ENCODE peak calls at places on chromosomes 2 and 18, in nine cellular contexts. One of them, this sample, is unnamed.

GRCh38 chr2:128775064-128775347 is 456.3 kb upstream of the HS6ST1 start:
- DNase-seq in CD8-positive, alpha-beta T cell: no peak
- DNase-seq in NCI-H1105 treated with DMSO at 0.1 percent for 48 hours: no peak
- DNase-seq in aorta: peak; percentile 31
- DNase-seq in LoVo: no peak
- DNase-seq in nephron progenitor cell: no peak
- DNase-seq in stromal cell of bone marrow: no peak
- DNase-seq in stimulated activated CD8-positive, alpha-beta memory T cell treated with anti-CD3 and anti-CD28 coated beads, Interleukin-15, amount 100 ng/mL, for 1 hour: no peak
- DNase-seq in left ventricle myocardium superior: no peak
- DNase-seq in this sample: no peak

GRCh38 chr2:153871231-153872221 is at the start of gene GALNT13:
- DNase-seq in CD8-positive, alpha-beta T cell: no peak
- DNase-seq in NCI-H1105 treated with DMSO at 0.1 percent for 48 hours: peak; percentile 91
- DNase-seq in aorta: peak; percentile 78
- DNase-seq in LoVo: no peak
- DNase-seq in nephron progenitor cell: peak; percentile 78
- DNase-seq in stromal cell of bone marrow: no peak
- DNase-seq in stimulated activated CD8-positive, alpha-beta memory T cell treated with anti-CD3 and anti-CD28 coated beads, Interleukin-15, amount 100 ng/mL, for 1 hour: no peak
- DNase-seq in left ventricle myocardium superior: peak; percentile 58
- DNase-seq in this sample: peak; percentile 73

GRCh38 chr18:3089579-3089978 is 76.6 kb upstream of the LPIN2 start:
- DNase-seq in CD8-positive, alpha-beta T cell: no peak
- DNase-seq in NCI-H1105 treated with DMSO at 0.1 percent for 48 hours: no peak
- DNase-seq in aorta: no peak
- DNase-seq in LoVo: no peak
- DNase-seq in nephron progenitor cell: no peak
- DNase-seq in stromal cell of bone marrow: no peak
- DNase-seq in stimulated activated CD8-positive, alpha-beta memory T cell treated with anti-CD3 and anti-CD28 coated beads, Interleukin-15, amount 100 ng/mL, for 1 hour: no peak
- DNase-seq in left ventricle myocardium superior: no peak
- DNase-seq in this sample: no peak

GRCh38 chr2:70551156-70551555 is 2.5 kb downstream of the TGFA start:
- DNase-seq in CD8-positive, alpha-beta T cell: no peak
- DNase-seq in NCI-H1105 treated with DMSO at 0.1 percent for 48 hours: no peak
- DNase-seq in aorta: no peak
- DNase-seq in LoVo: no peak
- DNase-seq in nephron progenitor cell: no peak
- DNase-seq in stromal cell of bone marrow: no peak
- DNase-seq in stimulated activated CD8-positive, alpha-beta memory T cell treated with anti-CD3 and anti-CD28 coated beads, Interleukin-15, amount 100 ng/mL, for 1 hour: no peak
- DNase-seq in left ventricle myocardium superior: no peak
- DNase-seq in this sample: no peak

GRCh38 chr2:43021791-43022500 is 204.5 kb downstream of the ZFP36L2 start:
- DNase-seq in CD8-positive, alpha-beta T cell: no peak
- DNase-seq in NCI-H1105 treated with DMSO at 0.1 percent for 48 hours: no peak
- DNase-seq in aorta: no peak
- DNase-seq in LoVo: peak; percentile 27
- DNase-seq in nephron progenitor cell: no peak
- DNase-seq in stromal cell of bone marrow: no peak
- DNase-seq in stimulated activated CD8-positive, alpha-beta memory T cell treated with anti-CD3 and anti-CD28 coated beads, Interleukin-15, amount 100 ng/mL, for 1 hour: no peak
- DNase-seq in left ventricle myocardium superior: no peak
- DNase-seq in this sample: peak; percentile 46

GRCh38 chr18:66316708-66317107 is 287.2 kb downstream of the CDH19 start:
- DNase-seq in CD8-positive, alpha-beta T cell: no peak
- DNase-seq in NCI-H1105 treated with DMSO at 0.1 percent for 48 hours: no peak
- DNase-seq in aorta: no peak
- DNase-seq in LoVo: no peak
- DNase-seq in nephron progenitor cell: no peak
- DNase-seq in stromal cell of bone marrow: no peak
- DNase-seq in stimulated activated CD8-positive, alpha-beta memory T cell treated with anti-CD3 and anti-CD28 coated beads, Interleukin-15, amount 100 ng/mL, for 1 hour: no peak
- DNase-seq in left ventricle myocardium superior: no peak
- DNase-seq in this sample: no peak

GRCh38 chr18:28522250-28522649 is 345.3 kb upstream of the CDH2 start:
- DNase-seq in CD8-positive, alpha-beta T cell: no peak
- DNase-seq in NCI-H1105 treated with DMSO at 0.1 percent for 48 hours: no peak
- DNase-seq in aorta: no peak
- DNase-seq in LoVo: no peak
- DNase-seq in nephron progenitor cell: no peak
- DNase-seq in stromal cell of bone marrow: no peak
- DNase-seq in stimulated activated CD8-positive, alpha-beta memory T cell treated with anti-CD3 and anti-CD28 coated beads, Interleukin-15, amount 100 ng/mL, for 1 hour: no peak
- DNase-seq in left ventricle myocardium superior: no peak
- DNase-seq in this sample: no peak

GRCh38 chr2:10242998-10243925 is 59.4 kb upstream of the HPCAL1 start:
- DNase-seq in CD8-positive, alpha-beta T cell: no peak
- DNase-seq in NCI-H1105 treated with DMSO at 0.1 percent for 48 hours: no peak
- DNase-seq in aorta: peak; percentile 70
- DNase-seq in LoVo: no peak
- DNase-seq in nephron progenitor cell: peak; percentile 12
- DNase-seq in stromal cell of bone marrow: no peak
- DNase-seq in stimulated activated CD8-positive, alpha-beta memory T cell treated with anti-CD3 and anti-CD28 coated beads, Interleukin-15, amount 100 ng/mL, for 1 hour: no peak
- DNase-seq in left ventricle myocardium superior: peak; percentile 9
- DNase-seq in this sample: peak; percentile 61

GRCh38 chr2:203361922-203362321 is 33.7 kb downstream of the ABI2 start:
- DNase-seq in CD8-positive, alpha-beta T cell: no peak
- DNase-seq in NCI-H1105 treated with DMSO at 0.1 percent for 48 hours: no peak
- DNase-seq in aorta: no peak
- DNase-seq in LoVo: no peak
- DNase-seq in nephron progenitor cell: no peak
- DNase-seq in stromal cell of bone marrow: no peak
- DNase-seq in stimulated activated CD8-positive, alpha-beta memory T cell treated with anti-CD3 and anti-CD28 coated beads, Interleukin-15, amount 100 ng/mL, for 1 hour: no peak
- DNase-seq in left ventricle myocardium superior: no peak
- DNase-seq in this sample: no peak

GRCh38 chr2:9990735-9991134 is 39.2 kb downstream of the GRHL1 start:
- DNase-seq in CD8-positive, alpha-beta T cell: no peak
- DNase-seq in NCI-H1105 treated with DMSO at 0.1 percent for 48 hours: no peak
- DNase-seq in aorta: no peak
- DNase-seq in LoVo: no peak
- DNase-seq in nephron progenitor cell: no peak
- DNase-seq in stromal cell of bone marrow: no peak
- DNase-seq in stimulated activated CD8-positive, alpha-beta memory T cell treated with anti-CD3 and anti-CD28 coated beads, Interleukin-15, amount 100 ng/mL, for 1 hour: no peak
- DNase-seq in left ventricle myocardium superior: peak; percentile 70
- DNase-seq in this sample: peak; percentile 78

GRCh38 chr2:20113986-20114938 is 62.8 kb upstream of the LAPTM4A start:
- DNase-seq in CD8-positive, alpha-beta T cell: no peak
- DNase-seq in NCI-H1105 treated with DMSO at 0.1 percent for 48 hours: no peak
- DNase-seq in aorta: no peak
- DNase-seq in LoVo: no peak
- DNase-seq in nephron progenitor cell: no peak
- DNase-seq in stromal cell of bone marrow: no peak
- DNase-seq in stimulated activated CD8-positive, alpha-beta memory T cell treated with anti-CD3 and anti-CD28 coated beads, Interleukin-15, amount 100 ng/mL, for 1 hour: no peak
- DNase-seq in left ventricle myocardium superior: no peak
- DNase-seq in this sample: no peak

GRCh38 chr2:51103205-51103604 is 71.3 kb upstream of the NRXN1 start:
- DNase-seq in CD8-positive, alpha-beta T cell: no peak
- DNase-seq in NCI-H1105 treated with DMSO at 0.1 percent for 48 hours: no peak
- DNase-seq in aorta: no peak
- DNase-seq in LoVo: peak; percentile 4
- DNase-seq in nephron progenitor cell: peak; percentile 72
- DNase-seq in stromal cell of bone marrow: peak; percentile 38
- DNase-seq in stimulated activated CD8-positive, alpha-beta memory T cell treated with anti-CD3 and anti-CD28 coated beads, Interleukin-15, amount 100 ng/mL, for 1 hour: no peak
- DNase-seq in left ventricle myocardium superior: peak; percentile 29
- DNase-seq in this sample: peak; percentile 60

GRCh38 chr2:62591491-62591890 is 85.5 kb upstream of the TMEM17 start:
- DNase-seq in CD8-positive, alpha-beta T cell: no peak
- DNase-seq in NCI-H1105 treated with DMSO at 0.1 percent for 48 hours: no peak
- DNase-seq in aorta: no peak
- DNase-seq in LoVo: no peak
- DNase-seq in nephron progenitor cell: no peak
- DNase-seq in stromal cell of bone marrow: no peak
- DNase-seq in stimulated activated CD8-positive, alpha-beta memory T cell treated with anti-CD3 and anti-CD28 coated beads, Interleukin-15, amount 100 ng/mL, for 1 hour: no peak
- DNase-seq in left ventricle myocardium superior: no peak
- DNase-seq in this sample: no peak

GRCh38 chr2:40751981-40752380 is 300.1 kb upstream of the SLC8A1 start:
- DNase-seq in CD8-positive, alpha-beta T cell: no peak
- DNase-seq in NCI-H1105 treated with DMSO at 0.1 percent for 48 hours: no peak
- DNase-seq in aorta: no peak
- DNase-seq in LoVo: no peak
- DNase-seq in nephron progenitor cell: no peak
- DNase-seq in stromal cell of bone marrow: peak; percentile 36
- DNase-seq in stimulated activated CD8-positive, alpha-beta memory T cell treated with anti-CD3 and anti-CD28 coated beads, Interleukin-15, amount 100 ng/mL, for 1 hour: no peak
- DNase-seq in left ventricle myocardium superior: no peak
- DNase-seq in this sample: no peak

GRCh38 chr2:208657468-208657867 is 250.9 kb downstream of the PTH2R start:
- DNase-seq in CD8-positive, alpha-beta T cell: no peak
- DNase-seq in NCI-H1105 treated with DMSO at 0.1 percent for 48 hours: peak; percentile 1
- DNase-seq in aorta: no peak
- DNase-seq in LoVo: no peak
- DNase-seq in nephron progenitor cell: no peak
- DNase-seq in stromal cell of bone marrow: no peak
- DNase-seq in stimulated activated CD8-positive, alpha-beta memory T cell treated with anti-CD3 and anti-CD28 coated beads, Interleukin-15, amount 100 ng/mL, for 1 hour: no peak
- DNase-seq in left ventricle myocardium superior: no peak
- DNase-seq in this sample: no peak

GRCh38 chr2:130963849-130964793 is 127.4 kb downstream of the ARHGEF4 start:
- DNase-seq in CD8-positive, alpha-beta T cell: no peak
- DNase-seq in NCI-H1105 treated with DMSO at 0.1 percent for 48 hours: peak; percentile 47
- DNase-seq in aorta: no peak
- DNase-seq in LoVo: no peak
- DNase-seq in nephron progenitor cell: peak; percentile 61
- DNase-seq in stromal cell of bone marrow: no peak
- DNase-seq in stimulated activated CD8-positive, alpha-beta memory T cell treated with anti-CD3 and anti-CD28 coated beads, Interleukin-15, amount 100 ng/mL, for 1 hour: no peak
- DNase-seq in left ventricle myocardium superior: peak; percentile 42
- DNase-seq in this sample: no peak

GRCh38 chr2:28181801-28182200 is 210.9 kb upstream of the FOSL2 start:
- DNase-seq in CD8-positive, alpha-beta T cell: no peak
- DNase-seq in NCI-H1105 treated with DMSO at 0.1 percent for 48 hours: no peak
- DNase-seq in aorta: no peak
- DNase-seq in LoVo: no peak
- DNase-seq in nephron progenitor cell: no peak
- DNase-seq in stromal cell of bone marrow: no peak
- DNase-seq in stimulated activated CD8-positive, alpha-beta memory T cell treated with anti-CD3 and anti-CD28 coated beads, Interleukin-15, amount 100 ng/mL, for 1 hour: no peak
- DNase-seq in left ventricle myocardium superior: no peak
- DNase-seq in this sample: no peak

GRCh38 chr2:240886678-240887574 is 9.0 kb downstream of the MAB21L4 start:
- DNase-seq in CD8-positive, alpha-beta T cell: no peak
- DNase-seq in NCI-H1105 treated with DMSO at 0.1 percent for 48 hours: no peak
- DNase-seq in aorta: no peak
- DNase-seq in LoVo: no peak
- DNase-seq in nephron progenitor cell: no peak
- DNase-seq in stromal cell of bone marrow: no peak
- DNase-seq in stimulated activated CD8-positive, alpha-beta memory T cell treated with anti-CD3 and anti-CD28 coated beads, Interleukin-15, amount 100 ng/mL, for 1 hour: no peak
- DNase-seq in left ventricle myocardium superior: peak; percentile 16
- DNase-seq in this sample: peak; percentile 55

GRCh38 chr2:200944467-200945394 is 18.7 kb downstream of the ORC2 start:
- DNase-seq in CD8-positive, alpha-beta T cell: no peak
- DNase-seq in NCI-H1105 treated with DMSO at 0.1 percent for 48 hours: no peak
- DNase-seq in aorta: no peak
- DNase-seq in LoVo: peak; percentile 88
- DNase-seq in nephron progenitor cell: no peak
- DNase-seq in stromal cell of bone marrow: peak; percentile 68
- DNase-seq in stimulated activated CD8-positive, alpha-beta memory T cell treated with anti-CD3 and anti-CD28 coated beads, Interleukin-15, amount 100 ng/mL, for 1 hour: no peak
- DNase-seq in left ventricle myocardium superior: no peak
- DNase-seq in this sample: no peak

GRCh38 chr2:33497177-33497787 is 20.8 kb downstream of the RASGRP3 start:
- DNase-seq in CD8-positive, alpha-beta T cell: no peak
- DNase-seq in NCI-H1105 treated with DMSO at 0.1 percent for 48 hours: no peak
- DNase-seq in aorta: no peak
- DNase-seq in LoVo: no peak
- DNase-seq in nephron progenitor cell: no peak
- DNase-seq in stromal cell of bone marrow: no peak
- DNase-seq in stimulated activated CD8-positive, alpha-beta memory T cell treated with anti-CD3 and anti-CD28 coated beads, Interleukin-15, amount 100 ng/mL, for 1 hour: no peak
- DNase-seq in left ventricle myocardium superior: no peak
- DNase-seq in this sample: no peak